ENCODE peak calls at places on chromosomes 11 and 22, in seven cellular contexts. X is CD8-positive, alpha-beta T cell; M is fibroblast of the aortic adventitia; C is IMR-90; E is fibroblast of pulmonary artery; Z is tibial artery; J is fibroblast of mammary gland. Y is an unnamed sample.

GRCh38 chr11:120022617-120023016 is 115.3 kb downstream of the TRIM29 start:
- DNase-seq in X (no peak), M (no peak), C (no peak), E (no peak), Z (no peak), J (no peak), Y (no peak)

GRCh38 chr11:75118577-75118976 is 21.9 kb upstream of the OR2AT4 start:
- DNase-seq in X (no peak), M (no peak), C (no peak), E (no peak), Z (no peak), J (no peak), Y (no peak)

GRCh38 chr22:17486719-17487118 is 76.6 kb upstream of the SLC25A18 start:
- DNase-seq in X (no peak), M (no peak), C (no peak), E (no peak), Z (no peak), J (no peak), Y (no peak)

GRCh38 chr11:123253909-123254308 is 58.9 kb upstream of the CLMP start:
- DNase-seq in X (no peak), M (no peak), C (peak), E (no peak), Z (no peak), J (peak), Y (peak)

GRCh38 chr11:18168372-18168771 is 4.3 kb upstream of the MRGPRX4 start:
- DNase-seq in X (no peak), M (no peak), C (no peak), E (no peak), Z (no peak), J (no peak), Y (no peak)

GRCh38 chr11:76648929-76649328 is 21.6 kb downstream of the LRRC32 start:
- DNase-seq in X (no peak), M (no peak), C (no peak), E (peak), Z (no peak), J (no peak), Y (no peak)

GRCh38 chr11:112173152-112173551 is 2.2 kb upstream of the BCO2 start:
- DNase-seq in X (no peak), M (no peak), C (no peak), E (peak), Z (no peak), J (no peak), Y (no peak)

GRCh38 chr22:50232481-50233151 is 12.2 kb downstream of the TUBGCP6 start:
- DNase-seq in X (no peak), M (no peak), C (no peak), E (no peak), Z (no peak), J (no peak), Y (no peak)

GRCh38 chr11:30992513-30992849 is 377.1 kb downstream of the DCDC1 start:
- DNase-seq in X (no peak), M (no peak), C (no peak), E (no peak), Z (no peak), J (no peak), Y (no peak)

GRCh38 chr11:78189851-78190250 is 1.1 kb downstream of the USP35 start:
- DNase-seq in X (no peak), M (no peak), C (no peak), E (no peak), Z (peak), J (no peak), Y (no peak)

GRCh38 chr22:47446331-47446730 is 683.9 kb downstream of the TBC1D22A start:
- DNase-seq in X (no peak), M (no peak), C (no peak), E (no peak), Z (no peak), J (no peak), Y (no peak)

GRCh38 chr11:567629-568258 is 7.0 kb downstream of the RASSF7 start:
- DNase-seq in X (no peak), M (no peak), C (no peak), E (no peak), Z (no peak), J (no peak), Y (no peak)

GRCh38 chr11:107040447-107041444 is 22.5 kb upstream of the GUCY1A2 start:
- DNase-seq in X (no peak), M (peak), C (peak), E (peak), Z (no peak), J (peak), Y (peak)

GRCh38 chr11:61350803-61351202 is 10.9 kb downstream of the CYB561A3 start:
- DNase-seq in X (no peak), M (no peak), C (no peak), E (no peak), Z (no peak), J (no peak), Y (no peak)

GRCh38 chr11:27514558-27514957 is 8.0 kb upstream of the LIN7C start:
- DNase-seq in X (no peak), M (peak), C (peak), E (peak), Z (no peak), J (peak), Y (peak)

GRCh38 chr22:28207281-28208030 is 288.4 kb upstream of the PITPNB start:
- DNase-seq in X (no peak), M (peak), C (peak), E (peak), Z (no peak), J (peak), Y (no peak)

GRCh38 chr11:65719887-65720236 is 736 bp downstream of the RNASEH2C start:
- DNase-seq in X (no peak), M (peak), C (peak), E (peak), Z (no peak), J (peak), Y (peak)

GRCh38 chr11:623999-624704 is 603 bp downstream of the CDHR5 start:
- DNase-seq in X (no peak), M (peak), C (no peak), E (no peak), Z (peak), J (peak), Y (no peak)

GRCh38 chr11:126742582-126742981 is 258.0 kb downstream of the KIRREL3 start:
- DNase-seq in X (no peak), M (no peak), C (no peak), E (no peak), Z (no peak), J (no peak), Y (no peak)

GRCh38 chr11:46778416-46778815 is 59.4 kb downstream of the F2 start:
- DNase-seq in X (no peak), M (no peak), C (no peak), E (no peak), Z (no peak), J (no peak), Y (no peak)

GRCh38 chr11:17814546-17814945 is 80.0 kb downstream of the KCNC1 start:
- DNase-seq in X (no peak), M (peak), C (no peak), E (no peak), Z (no peak), J (no peak), Y (no peak)

GRCh38 chr11:116473790-116474346 is 298.9 kb downstream of the BUD13 start:
- DNase-seq in X (no peak), M (no peak), C (no peak), E (no peak), Z (no peak), J (no peak), Y (no peak)

GRCh38 chr11:34308049-34308692 is 49.6 kb downstream of the ABTB2 start:
- DNase-seq in X (no peak), M (no peak), C (peak), E (no peak), Z (no peak), J (no peak), Y (no peak)

GRCh38 chr11:69914286-69915150 is 95.3 kb upstream of the FGF3 start:
- DNase-seq in X (no peak), M (no peak), C (no peak), E (no peak), Z (peak), J (no peak), Y (no peak)

GRCh38 chr11:14861680-14862079 is 30.4 kb downstream of the CYP2R1 start:
- DNase-seq in X (no peak), M (no peak), C (no peak), E (no peak), Z (no peak), J (no peak), Y (no peak)

GRCh38 chr11:83087035-83087434 is 15.3 kb upstream of the RAB30 start:
- DNase-seq in X (no peak), M (peak), C (no peak), E (no peak), Z (no peak), J (peak), Y (peak)

GRCh38 chr11:83093634-83094033 is 21.9 kb upstream of the RAB30 start:
- DNase-seq in X (no peak), M (no peak), C (no peak), E (no peak), Z (no peak), J (no peak), Y (no peak)

GRCh38 chr11:83092488-83093384 is 21.0 kb upstream of the RAB30 start:
- DNase-seq in X (no peak), M (peak), C (peak), E (no peak), Z (no peak), J (no peak), Y (peak)

DNA sequence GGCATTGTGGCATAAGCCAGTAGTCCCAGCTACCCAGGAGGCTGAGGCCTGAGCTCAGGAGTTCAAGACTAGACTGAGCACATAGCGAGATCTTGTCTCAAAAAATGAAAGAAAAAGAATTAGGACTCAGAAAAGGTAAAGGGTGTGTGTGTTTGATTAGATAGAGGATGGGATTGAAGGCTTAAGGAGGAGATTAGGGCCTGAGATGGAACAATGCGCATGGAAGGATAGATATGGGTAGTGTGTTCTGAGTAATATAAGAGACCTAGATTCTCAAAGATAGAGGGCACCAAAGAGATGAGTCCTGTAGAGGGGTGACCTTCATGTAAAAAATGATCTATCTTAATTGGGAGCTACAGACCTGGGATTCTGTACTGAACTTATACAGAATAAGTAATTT is 17.3 kb upstream of the RAB30 start:
- DNase-seq in X (no peak), M (no peak), C (no peak), E (no peak), Z (no peak), J (no peak), Y (no peak)
- TF ChIP-seq CTCF in X (no peak), M (no peak), C (no peak), E (no peak), Z (no peak), J (peak), Y (no peak)

GRCh38 chr11:94780432-94780831 is 12.3 kb downstream of the AMOTL1 start:
- DNase-seq in X (no peak), M (no peak), C (no peak), E (no peak), Z (no peak), J (no peak), Y (no peak)
- H3K4me3 ChIP-seq in X (no peak), M (peak), C (peak), E (peak), Z (no peak), J (no peak), Y (no peak)

GRCh38 chr11:12354750-12355545 is 22.4 kb upstream of the PARVA start:
- DNase-seq in X (no peak), M (no peak), C (no peak), E (no peak), Z (no peak), J (no peak), Y (no peak)
- TF ChIP-seq CTCF in X (no peak), M (no peak), C (no peak), E (no peak), Z (no peak), J (no peak), Y (no peak)

GRCh38 chr11:105524286-105524685 is 85.6 kb upstream of the GRIA4 start:
- DNase-seq in X (no peak), M (no peak), C (no peak), E (no peak), Z (no peak), J (no peak), Y (no peak)

DNA sequence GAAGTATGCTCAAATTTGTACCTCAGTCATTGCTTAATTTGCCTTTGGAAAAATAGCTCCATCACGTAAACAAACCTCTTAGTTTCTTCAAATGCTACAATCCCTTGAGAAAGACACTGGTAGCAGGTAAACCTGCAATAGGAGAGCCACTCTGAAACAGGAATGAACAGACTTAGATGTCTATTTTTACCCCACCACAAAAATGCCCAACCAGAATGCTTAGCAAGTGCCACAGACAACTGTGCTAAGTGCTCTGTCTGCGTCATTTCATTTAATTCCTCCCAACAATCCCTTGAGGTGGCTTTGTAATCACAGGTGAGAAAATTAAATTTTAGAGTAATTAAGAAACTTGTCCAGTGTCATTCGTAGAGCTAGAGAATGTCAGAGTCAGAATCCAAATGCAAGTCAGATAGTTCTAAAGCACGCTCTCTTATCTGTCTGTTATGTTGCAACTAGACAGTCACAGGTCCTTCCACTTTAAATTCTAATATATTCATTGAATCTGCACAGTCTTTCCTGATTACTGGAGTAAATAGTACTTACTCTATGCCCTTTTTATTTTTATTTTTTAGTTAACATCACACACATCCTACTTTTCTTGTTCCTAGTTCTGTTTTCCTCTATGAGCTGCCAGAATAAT is 89.0 kb upstream of the GRIA4 start:
- DNase-seq in X (no peak), M (no peak), C (no peak), E (no peak), Z (no peak), J (no peak), Y (no peak)
- H3K4me3 ChIP-seq in X (no peak), M (no peak), C (no peak), E (no peak), Z (no peak), J (no peak), Y (no peak)

DNA sequence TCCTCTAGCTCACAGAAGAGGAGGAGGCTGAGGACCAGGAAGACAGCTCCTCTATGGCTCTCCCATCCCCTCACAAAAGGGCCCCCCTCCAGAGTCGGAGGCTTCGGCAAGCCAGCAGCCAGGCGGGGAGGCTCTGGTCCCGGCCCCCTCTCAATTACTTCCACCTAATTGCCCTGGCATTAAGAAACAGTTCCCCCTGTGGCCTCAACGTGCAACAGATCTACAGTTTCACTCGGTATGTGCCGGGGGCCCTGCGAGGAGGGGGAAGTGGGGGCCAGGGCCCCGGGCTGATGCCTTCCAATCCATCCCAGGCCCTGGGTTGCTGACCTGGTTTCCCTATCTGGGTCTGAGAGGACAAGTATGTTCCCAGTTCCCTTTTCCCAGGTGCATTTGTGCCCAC is 7.9 kb downstream of the FOXR1 start:
- DNase-seq in X (no peak), M (no peak), C (no peak), E (no peak), Z (no peak), J (no peak), Y (no peak)
- TF ChIP-seq CTCF in X (no peak), M (no peak), C (no peak), E (no peak), Z (no peak), J (no peak), Y (no peak)

GRCh38 chr22:45136594-45136993 is 27.1 kb upstream of the NUP50 start:
- DNase-seq in X (no peak), M (no peak), C (no peak), E (no peak), Z (no peak), J (no peak), Y (no peak)

GRCh38 chr22:45142376-45142775 is 21.3 kb upstream of the NUP50 start:
- DNase-seq in X (no peak), M (no peak), C (no peak), E (no peak), Z (no peak), J (no peak), Y (no peak)

GRCh38 chr22:45144928-45145327 is 18.8 kb upstream of the NUP50 start:
- DNase-seq in X (no peak), M (no peak), C (no peak), E (no peak), Z (no peak), J (no peak), Y (no peak)

GRCh38 chr22:45134313-45134712 is 29.4 kb upstream of the NUP50 start:
- DNase-seq in X (no peak), M (no peak), C (no peak), E (no peak), Z (no peak), J (no peak), Y (no peak)

DNA sequence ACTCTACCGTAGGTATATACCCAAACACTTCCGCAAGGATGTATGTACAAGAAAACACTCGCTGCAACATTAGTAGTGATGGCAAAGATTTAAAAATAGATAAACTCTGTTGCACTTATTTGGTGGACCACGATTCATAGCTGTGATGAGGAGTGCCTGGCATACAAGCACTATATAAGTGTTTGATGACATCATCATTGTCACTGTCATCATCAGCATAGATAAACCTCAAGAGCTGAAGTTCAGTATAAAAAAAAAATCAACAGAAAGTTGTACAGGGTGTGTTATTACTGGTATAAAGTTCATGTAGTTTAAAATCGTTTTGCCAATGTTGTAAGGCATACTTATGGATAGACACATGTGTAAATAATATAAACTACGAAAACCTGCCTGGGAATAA is 24.0 kb upstream of the NUP50 start:
- DNase-seq in X (no peak), M (no peak), C (no peak), E (no peak), Z (no peak), J (no peak), Y (no peak)
- H3K4me3 ChIP-seq in X (no peak), M (no peak), C (no peak), E (no peak), Z (no peak), J (no peak), Y (no peak)

GRCh38 chr11:105456950-105457349 is 152.9 kb upstream of the GRIA4 start:
- DNase-seq in X (no peak), M (no peak), C (no peak), E (no peak), Z (no peak), J (no peak), Y (no peak)
- TF ChIP-seq CTCF in X (no peak), M (no peak), C (no peak), E (no peak), Z (no peak), J (no peak), Y (no peak)

DNA sequence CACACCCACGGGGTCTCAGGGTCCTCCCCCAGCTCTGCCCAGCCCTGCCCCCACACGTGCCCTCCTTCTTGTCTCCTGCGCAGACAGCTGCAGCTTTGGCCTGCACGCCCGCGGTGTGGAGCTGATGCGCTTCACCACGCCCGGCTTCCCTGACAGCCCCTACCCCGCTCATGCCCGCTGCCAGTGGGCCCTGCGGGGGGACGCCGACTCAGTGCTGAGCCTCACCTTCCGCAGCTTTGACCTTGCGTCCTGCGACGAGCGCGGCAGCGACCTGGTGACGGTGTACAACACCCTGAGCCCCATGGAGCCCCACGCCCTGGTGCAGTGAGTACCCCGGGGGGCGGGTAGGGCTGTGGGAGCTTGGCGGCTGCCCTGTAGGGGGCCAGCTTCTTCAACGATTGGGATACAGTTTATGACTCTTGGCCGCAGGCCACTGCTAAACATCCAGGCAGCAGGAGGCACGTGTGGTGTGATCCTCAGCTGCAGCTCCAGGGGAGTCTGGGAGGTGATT is 30.8 kb downstream of the ST14 start:
- DNase-seq in X (no peak), M (no peak), C (no peak), E (no peak), Z (no peak), J (no peak), Y (no peak)
- H3K4me3 ChIP-seq in X (no peak), M (no peak), C (no peak), E (no peak), Z (no peak), J (no peak), Y (no peak)

GRCh38 chr11:64455436-64456261 is 96.7 kb downstream of the RPS6KA4 start:
- DNase-seq in X (no peak), M (no peak), C (no peak), E (no peak), Z (peak), J (no peak), Y (no peak)
- TF ChIP-seq CTCF in X (no peak), M (no peak), C (no peak), E (no peak), Z (no peak), J (no peak), Y (no peak)

GRCh38 chr11:21169639-21170038 is 500.3 kb downstream of the NELL1 start:
- DNase-seq in X (no peak), M (no peak), C (no peak), E (no peak), Z (no peak), J (no peak), Y (no peak)

GRCh38 chr11:21180194-21180593 is 510.8 kb downstream of the NELL1 start:
- DNase-seq in X (no peak), M (no peak), C (no peak), E (no peak), Z (no peak), J (no peak), Y (no peak)

GRCh38 chr11:21177379-21177778 is 508.0 kb downstream of the NELL1 start:
- DNase-seq in X (no peak), M (no peak), C (no peak), E (no peak), Z (no peak), J (no peak), Y (no peak)

DNA sequence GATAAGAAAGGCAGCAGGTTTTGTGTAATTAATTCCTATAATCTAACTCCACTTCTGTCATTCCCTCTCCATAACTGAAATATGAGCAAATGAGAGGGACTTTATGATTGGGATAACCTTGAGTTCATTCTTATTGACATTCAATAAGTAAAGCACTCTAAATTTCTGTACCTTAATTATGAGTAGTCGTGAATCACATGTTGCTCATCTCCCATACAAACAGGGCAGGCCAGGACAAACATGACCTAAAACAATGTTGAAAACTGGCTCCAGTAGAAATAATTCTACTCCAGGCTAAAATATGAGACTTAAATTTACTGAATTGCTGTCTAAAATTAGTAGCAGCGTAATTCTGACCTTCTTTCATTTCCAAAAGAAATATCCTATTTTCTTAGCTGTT is 505.4 kb downstream of the NELL1 start:
- DNase-seq in X (no peak), M (no peak), C (no peak), E (no peak), Z (no peak), J (no peak), Y (no peak)
- H3K4me3 ChIP-seq in X (no peak), M (no peak), C (no peak), E (no peak), Z (no peak), J (no peak), Y (no peak)